ENCODE peak calls at places on chromosomes 13 and 19, in seven cellular contexts. One of them, this sample, is unnamed.

GRCh38 chr13:33918199-33918932 is 100.4 kb downstream of the RFC3 start:
- DNase-seq in activated effector memory CD4-positive, alpha-beta T cell treated with anti-CD3 and anti-CD28 coated beads, Interleukin-2, amount 50 U/mL, for 16 hours: no peak
- DNase-seq in AG09319: peak; percentile 70
- DNase-seq in nephron progenitor cell: no peak
- DNase-seq in GM23248: peak; percentile 94
- DNase-seq in colonic mucosa: no peak
- DNase-seq in stimulated activated CD8-positive, alpha-beta memory T cell treated with anti-CD3 and anti-CD28 coated beads, Interleukin-2, amount 100 ng/mL, for 48 hours: no peak
- DNase-seq in this sample: no peak

GRCh38 chr13:66323695-66324094 is 906.4 kb downstream of the PCDH9 start:
- DNase-seq in colonic mucosa: no peak
- DNase-seq in stimulated activated CD8-positive, alpha-beta memory T cell treated with anti-CD3 and anti-CD28 coated beads, Interleukin-2, amount 100 ng/mL, for 48 hours: no peak
- DNase-seq in nephron progenitor cell: no peak
- DNase-seq in AG09319: no peak
- DNase-seq in GM23248: no peak
- DNase-seq in activated effector memory CD4-positive, alpha-beta T cell treated with anti-CD3 and anti-CD28 coated beads, Interleukin-2, amount 50 U/mL, for 16 hours: no peak
- DNase-seq in this sample: no peak

GRCh38 chr19:48624791-48625723 is 5.8 kb downstream of the SPHK2 start:
- DNase-seq in GM23248: no peak
- DNase-seq in colonic mucosa: peak; percentile 79
- DNase-seq in AG09319: no peak
- DNase-seq in activated effector memory CD4-positive, alpha-beta T cell treated with anti-CD3 and anti-CD28 coated beads, Interleukin-2, amount 50 U/mL, for 16 hours: no peak
- DNase-seq in stimulated activated CD8-positive, alpha-beta memory T cell treated with anti-CD3 and anti-CD28 coated beads, Interleukin-2, amount 100 ng/mL, for 48 hours: no peak
- DNase-seq in nephron progenitor cell: no peak
- DNase-seq in this sample: peak; percentile 87

GRCh38 chr19:11105014-11105636 is 15.9 kb downstream of the LDLR start:
- DNase-seq in activated effector memory CD4-positive, alpha-beta T cell treated with anti-CD3 and anti-CD28 coated beads, Interleukin-2, amount 50 U/mL, for 16 hours: no peak
- DNase-seq in nephron progenitor cell: no peak
- DNase-seq in stimulated activated CD8-positive, alpha-beta memory T cell treated with anti-CD3 and anti-CD28 coated beads, Interleukin-2, amount 100 ng/mL, for 48 hours: no peak
- DNase-seq in AG09319: no peak
- DNase-seq in GM23248: no peak
- DNase-seq in colonic mucosa: no peak
- DNase-seq in this sample: no peak

GRCh38 chr19:39110263-39110967 is 15.2 kb upstream of the PAK4 start:
- DNase-seq in nephron progenitor cell: peak; percentile 67
- DNase-seq in activated effector memory CD4-positive, alpha-beta T cell treated with anti-CD3 and anti-CD28 coated beads, Interleukin-2, amount 50 U/mL, for 16 hours: peak; percentile 92
- DNase-seq in stimulated activated CD8-positive, alpha-beta memory T cell treated with anti-CD3 and anti-CD28 coated beads, Interleukin-2, amount 100 ng/mL, for 48 hours: peak; percentile 34
- DNase-seq in GM23248: peak; percentile 62
- DNase-seq in colonic mucosa: peak; percentile 70
- DNase-seq in AG09319: no peak
- DNase-seq in this sample: peak; percentile 61

GRCh38 chr19:14072535-14073231 is at the start of gene MISP3:
- DNase-seq in nephron progenitor cell: peak; percentile 37
- DNase-seq in AG09319: no peak
- DNase-seq in colonic mucosa: peak; percentile 91
- DNase-seq in GM23248: peak; percentile 62
- DNase-seq in stimulated activated CD8-positive, alpha-beta memory T cell treated with anti-CD3 and anti-CD28 coated beads, Interleukin-2, amount 100 ng/mL, for 48 hours: no peak
- DNase-seq in activated effector memory CD4-positive, alpha-beta T cell treated with anti-CD3 and anti-CD28 coated beads, Interleukin-2, amount 50 U/mL, for 16 hours: peak; percentile 76
- DNase-seq in this sample: peak; percentile 91

GRCh38 chr13:26469602-26470001 is 87.9 kb upstream of the WASF3 start:
- DNase-seq in colonic mucosa: no peak
- DNase-seq in GM23248: no peak
- DNase-seq in AG09319: no peak
- DNase-seq in activated effector memory CD4-positive, alpha-beta T cell treated with anti-CD3 and anti-CD28 coated beads, Interleukin-2, amount 50 U/mL, for 16 hours: no peak
- DNase-seq in nephron progenitor cell: no peak
- DNase-seq in stimulated activated CD8-positive, alpha-beta memory T cell treated with anti-CD3 and anti-CD28 coated beads, Interleukin-2, amount 100 ng/mL, for 48 hours: no peak
- DNase-seq in this sample: no peak

GRCh38 chr19:48719263-48720171 is at the start of gene MAMSTR:
- DNase-seq in stimulated activated CD8-positive, alpha-beta memory T cell treated with anti-CD3 and anti-CD28 coated beads, Interleukin-2, amount 100 ng/mL, for 48 hours: no peak
- DNase-seq in nephron progenitor cell: no peak
- DNase-seq in activated effector memory CD4-positive, alpha-beta T cell treated with anti-CD3 and anti-CD28 coated beads, Interleukin-2, amount 50 U/mL, for 16 hours: no peak
- DNase-seq in colonic mucosa: no peak
- DNase-seq in GM23248: no peak
- DNase-seq in AG09319: no peak
- DNase-seq in this sample: no peak

GRCh38 chr13:113991191-113991669 is 17.4 kb upstream of the C13orf46 start:
- DNase-seq in stimulated activated CD8-positive, alpha-beta memory T cell treated with anti-CD3 and anti-CD28 coated beads, Interleukin-2, amount 100 ng/mL, for 48 hours: no peak
- DNase-seq in AG09319: no peak
- DNase-seq in GM23248: no peak
- DNase-seq in activated effector memory CD4-positive, alpha-beta T cell treated with anti-CD3 and anti-CD28 coated beads, Interleukin-2, amount 50 U/mL, for 16 hours: peak; percentile 3
- DNase-seq in colonic mucosa: no peak
- DNase-seq in nephron progenitor cell: no peak
- DNase-seq in this sample: no peak

GRCh38 chr13:83773961-83774360 is 108.3 kb downstream of the SLITRK1 start:
- DNase-seq in nephron progenitor cell: no peak
- DNase-seq in colonic mucosa: no peak
- DNase-seq in stimulated activated CD8-positive, alpha-beta memory T cell treated with anti-CD3 and anti-CD28 coated beads, Interleukin-2, amount 100 ng/mL, for 48 hours: no peak
- DNase-seq in activated effector memory CD4-positive, alpha-beta T cell treated with anti-CD3 and anti-CD28 coated beads, Interleukin-2, amount 50 U/mL, for 16 hours: no peak
- DNase-seq in AG09319: no peak
- DNase-seq in GM23248: peak; percentile 2
- DNase-seq in this sample: no peak

GRCh38 chr13:108176685-108177274 is 38.6 kb downstream of the LIG4 start:
- DNase-seq in activated effector memory CD4-positive, alpha-beta T cell treated with anti-CD3 and anti-CD28 coated beads, Interleukin-2, amount 50 U/mL, for 16 hours: peak; percentile 79
- DNase-seq in colonic mucosa: peak; percentile 37
- DNase-seq in nephron progenitor cell: peak; percentile 38
- DNase-seq in stimulated activated CD8-positive, alpha-beta memory T cell treated with anti-CD3 and anti-CD28 coated beads, Interleukin-2, amount 100 ng/mL, for 48 hours: peak; percentile 23
- DNase-seq in GM23248: peak; percentile 51
- DNase-seq in AG09319: no peak
- DNase-seq in this sample: peak; percentile 23

GRCh38 chr19:2132191-2132590 is 19.2 kb downstream of the AP3D1 start:
- DNase-seq in colonic mucosa: no peak
- DNase-seq in stimulated activated CD8-positive, alpha-beta memory T cell treated with anti-CD3 and anti-CD28 coated beads, Interleukin-2, amount 100 ng/mL, for 48 hours: no peak
- DNase-seq in activated effector memory CD4-positive, alpha-beta T cell treated with anti-CD3 and anti-CD28 coated beads, Interleukin-2, amount 50 U/mL, for 16 hours: no peak
- DNase-seq in GM23248: no peak
- DNase-seq in nephron progenitor cell: no peak
- DNase-seq in AG09319: no peak
- DNase-seq in this sample: no peak

GRCh38 chr19:14027856-14028450 is at the start of gene RLN3:
- DNase-seq in activated effector memory CD4-positive, alpha-beta T cell treated with anti-CD3 and anti-CD28 coated beads, Interleukin-2, amount 50 U/mL, for 16 hours: no peak
- DNase-seq in nephron progenitor cell: no peak
- DNase-seq in GM23248: no peak
- DNase-seq in stimulated activated CD8-positive, alpha-beta memory T cell treated with anti-CD3 and anti-CD28 coated beads, Interleukin-2, amount 100 ng/mL, for 48 hours: no peak
- DNase-seq in AG09319: no peak
- DNase-seq in colonic mucosa: no peak
- DNase-seq in this sample: no peak

GRCh38 chr13:112868308-112868707 is 100.7 kb upstream of the MCF2L start:
- DNase-seq in activated effector memory CD4-positive, alpha-beta T cell treated with anti-CD3 and anti-CD28 coated beads, Interleukin-2, amount 50 U/mL, for 16 hours: peak; percentile 24
- DNase-seq in nephron progenitor cell: no peak
- DNase-seq in stimulated activated CD8-positive, alpha-beta memory T cell treated with anti-CD3 and anti-CD28 coated beads, Interleukin-2, amount 100 ng/mL, for 48 hours: no peak
- DNase-seq in colonic mucosa: no peak
- DNase-seq in AG09319: no peak
- DNase-seq in GM23248: no peak
- DNase-seq in this sample: no peak

GRCh38 chr13:31437975-31438374 is 238.2 kb downstream of the B3GLCT start:
- DNase-seq in nephron progenitor cell: no peak
- DNase-seq in activated effector memory CD4-positive, alpha-beta T cell treated with anti-CD3 and anti-CD28 coated beads, Interleukin-2, amount 50 U/mL, for 16 hours: no peak
- DNase-seq in GM23248: peak; percentile 51
- DNase-seq in AG09319: no peak
- DNase-seq in colonic mucosa: no peak
- DNase-seq in stimulated activated CD8-positive, alpha-beta memory T cell treated with anti-CD3 and anti-CD28 coated beads, Interleukin-2, amount 100 ng/mL, for 48 hours: no peak
- DNase-seq in this sample: no peak

GRCh38 chr13:28753208-28753892 is 34.6 kb upstream of the SLC46A3 start:
- DNase-seq in colonic mucosa: peak; percentile 59
- DNase-seq in nephron progenitor cell: no peak
- DNase-seq in AG09319: peak; percentile 79
- DNase-seq in activated effector memory CD4-positive, alpha-beta T cell treated with anti-CD3 and anti-CD28 coated beads, Interleukin-2, amount 50 U/mL, for 16 hours: no peak
- DNase-seq in GM23248: peak; percentile 98
- DNase-seq in stimulated activated CD8-positive, alpha-beta memory T cell treated with anti-CD3 and anti-CD28 coated beads, Interleukin-2, amount 100 ng/mL, for 48 hours: no peak
- DNase-seq in this sample: peak; percentile 68

GRCh38 chr13:91185294-91185863 is 162.1 kb upstream of the MIR17HG start:
- DNase-seq in colonic mucosa: no peak
- DNase-seq in activated effector memory CD4-positive, alpha-beta T cell treated with anti-CD3 and anti-CD28 coated beads, Interleukin-2, amount 50 U/mL, for 16 hours: no peak
- DNase-seq in nephron progenitor cell: no peak
- DNase-seq in GM23248: peak; percentile 15
- DNase-seq in stimulated activated CD8-positive, alpha-beta memory T cell treated with anti-CD3 and anti-CD28 coated beads, Interleukin-2, amount 100 ng/mL, for 48 hours: no peak
- DNase-seq in AG09319: no peak
- DNase-seq in this sample: peak; percentile 33

GRCh38 chr19:17333611-17334413 is 843 bp downstream of the ANO8 start:
- DNase-seq in stimulated activated CD8-positive, alpha-beta memory T cell treated with anti-CD3 and anti-CD28 coated beads, Interleukin-2, amount 100 ng/mL, for 48 hours: peak; percentile 70
- DNase-seq in colonic mucosa: no peak
- DNase-seq in nephron progenitor cell: no peak
- DNase-seq in GM23248: peak; percentile 91
- DNase-seq in AG09319: no peak
- DNase-seq in activated effector memory CD4-positive, alpha-beta T cell treated with anti-CD3 and anti-CD28 coated beads, Interleukin-2, amount 50 U/mL, for 16 hours: peak; percentile 91
- DNase-seq in this sample: peak; percentile 54

GRCh38 chr19:32828643-32829344 is 40.8 kb downstream of the SLC7A9 start:
- DNase-seq in GM23248: no peak
- DNase-seq in colonic mucosa: no peak
- DNase-seq in AG09319: no peak
- DNase-seq in activated effector memory CD4-positive, alpha-beta T cell treated with anti-CD3 and anti-CD28 coated beads, Interleukin-2, amount 50 U/mL, for 16 hours: no peak
- DNase-seq in nephron progenitor cell: no peak
- DNase-seq in stimulated activated CD8-positive, alpha-beta memory T cell treated with anti-CD3 and anti-CD28 coated beads, Interleukin-2, amount 100 ng/mL, for 48 hours: no peak
- DNase-seq in this sample: no peak

GRCh38 chr13:43698743-43699142 is 88.0 kb downstream of the ENOX1 start:
- DNase-seq in AG09319: no peak
- DNase-seq in GM23248: peak; percentile 69
- DNase-seq in nephron progenitor cell: no peak
- DNase-seq in stimulated activated CD8-positive, alpha-beta memory T cell treated with anti-CD3 and anti-CD28 coated beads, Interleukin-2, amount 100 ng/mL, for 48 hours: no peak
- DNase-seq in colonic mucosa: no peak
- DNase-seq in activated effector memory CD4-positive, alpha-beta T cell treated with anti-CD3 and anti-CD28 coated beads, Interleukin-2, amount 50 U/mL, for 16 hours: no peak
- DNase-seq in this sample: no peak

GRCh38 chr19:35107541-35107939 is 8.1 kb upstream of the FXYD3 start:
- DNase-seq in activated effector memory CD4-positive, alpha-beta T cell treated with anti-CD3 and anti-CD28 coated beads, Interleukin-2, amount 50 U/mL, for 16 hours: no peak
- DNase-seq in GM23248: peak; percentile 55
- DNase-seq in stimulated activated CD8-positive, alpha-beta memory T cell treated with anti-CD3 and anti-CD28 coated beads, Interleukin-2, amount 100 ng/mL, for 48 hours: no peak
- DNase-seq in nephron progenitor cell: no peak
- DNase-seq in colonic mucosa: peak; percentile 75
- DNase-seq in AG09319: no peak
- DNase-seq in this sample: peak; percentile 37

GRCh38 chr13:35855531-35856019 is 275.6 kb downstream of the DCLK1 start:
- DNase-seq in colonic mucosa: no peak
- DNase-seq in nephron progenitor cell: peak; percentile 25
- DNase-seq in stimulated activated CD8-positive, alpha-beta memory T cell treated with anti-CD3 and anti-CD28 coated beads, Interleukin-2, amount 100 ng/mL, for 48 hours: no peak
- DNase-seq in AG09319: no peak
- DNase-seq in GM23248: peak; percentile 52
- DNase-seq in activated effector memory CD4-positive, alpha-beta T cell treated with anti-CD3 and anti-CD28 coated beads, Interleukin-2, amount 50 U/mL, for 16 hours: no peak
- DNase-seq in this sample: no peak

GRCh38 chr13:35518337-35518736 is 41.8 kb upstream of the MAB21L1 start:
- DNase-seq in colonic mucosa: no peak
- DNase-seq in stimulated activated CD8-positive, alpha-beta memory T cell treated with anti-CD3 and anti-CD28 coated beads, Interleukin-2, amount 100 ng/mL, for 48 hours: no peak
- DNase-seq in nephron progenitor cell: no peak
- DNase-seq in activated effector memory CD4-positive, alpha-beta T cell treated with anti-CD3 and anti-CD28 coated beads, Interleukin-2, amount 50 U/mL, for 16 hours: no peak
- DNase-seq in AG09319: no peak
- DNase-seq in GM23248: no peak
- DNase-seq in this sample: no peak

GRCh38 chr13:95641291-95641811 is 3.2 kb downstream of the DZIP1 start:
- DNase-seq in stimulated activated CD8-positive, alpha-beta memory T cell treated with anti-CD3 and anti-CD28 coated beads, Interleukin-2, amount 100 ng/mL, for 48 hours: no peak
- DNase-seq in AG09319: no peak
- DNase-seq in activated effector memory CD4-positive, alpha-beta T cell treated with anti-CD3 and anti-CD28 coated beads, Interleukin-2, amount 50 U/mL, for 16 hours: no peak
- DNase-seq in GM23248: peak; percentile 33
- DNase-seq in nephron progenitor cell: no peak
- DNase-seq in colonic mucosa: no peak
- DNase-seq in this sample: peak; percentile 16

GRCh38 chr19:50358483-50359431 is 6.7 kb downstream of the NAPSA start:
- DNase-seq in colonic mucosa: peak; percentile 61
- DNase-seq in activated effector memory CD4-positive, alpha-beta T cell treated with anti-CD3 and anti-CD28 coated beads, Interleukin-2, amount 50 U/mL, for 16 hours: peak; percentile 92
- DNase-seq in GM23248: peak; percentile 17
- DNase-seq in AG09319: no peak
- DNase-seq in nephron progenitor cell: no peak
- DNase-seq in stimulated activated CD8-positive, alpha-beta memory T cell treated with anti-CD3 and anti-CD28 coated beads, Interleukin-2, amount 100 ng/mL, for 48 hours: peak; percentile 66
- DNase-seq in this sample: peak; percentile 55

GRCh38 chr13:112580211-112580610 is 7.7 kb downstream of the TUBGCP3 start:
- DNase-seq in activated effector memory CD4-positive, alpha-beta T cell treated with anti-CD3 and anti-CD28 coated beads, Interleukin-2, amount 50 U/mL, for 16 hours: no peak
- DNase-seq in nephron progenitor cell: no peak
- DNase-seq in AG09319: no peak
- DNase-seq in GM23248: no peak
- DNase-seq in stimulated activated CD8-positive, alpha-beta memory T cell treated with anti-CD3 and anti-CD28 coated beads, Interleukin-2, amount 100 ng/mL, for 48 hours: no peak
- DNase-seq in colonic mucosa: no peak
- DNase-seq in this sample: no peak

GRCh38 chr13:47478985-47479384 is 522.1 kb downstream of the SUCLA2 start:
- DNase-seq in AG09319: peak; percentile 30
- DNase-seq in stimulated activated CD8-positive, alpha-beta memory T cell treated with anti-CD3 and anti-CD28 coated beads, Interleukin-2, amount 100 ng/mL, for 48 hours: no peak
- DNase-seq in colonic mucosa: no peak
- DNase-seq in nephron progenitor cell: no peak
- DNase-seq in activated effector memory CD4-positive, alpha-beta T cell treated with anti-CD3 and anti-CD28 coated beads, Interleukin-2, amount 50 U/mL, for 16 hours: no peak
- DNase-seq in GM23248: peak; percentile 8
- DNase-seq in this sample: no peak

This sample was measured in small intestine.